ENCODE peak calls at places on chromosomes 11 and 22, in four cellular contexts. I, A, K and V are unnamed samples.

GRCh38 chr22:46351767-46352166 is 16.3 kb downstream of the TRMU start:
- DNase-seq in A (no peak), I (no peak), K (no peak), V (no peak)

GRCh38 chr11:65491614-65492386 is 7.0 kb upstream of the MALAT1 start:
- DNase-seq in A (no peak), I (peak), K (no peak), V (peak)

GRCh38 chr22:46323126-46323525 is 12.4 kb upstream of the TRMU start:
- DNase-seq in A (no peak), I (no peak), K (no peak), V (no peak)

GRCh38 chr22:38868286-38868721 is 3.7 kb downstream of the CBX6 start:
- DNase-seq in K (no peak), I (no peak), A (no peak), V (no peak)

GRCh38 chr11:74726547-74727182 is 4.6 kb downstream of the CHRDL2 start:
- DNase-seq in A (peak), K (peak), I (peak), V (peak)

GRCh38 chr22:38244106-38244505 is 28.7 kb downstream of the TMEM184B start:
- DNase-seq in K (no peak), A (no peak), I (no peak), V (no peak)

GRCh38 chr11:6320411-6321207 is at the start of gene CAVIN3:
- DNase-seq in I (peak), K (no peak), A (no peak), V (peak)

GRCh38 chr22:42757475-42757874 is 36.8 kb upstream of the A4GALT start:
- DNase-seq in I (no peak), K (no peak), A (no peak), V (peak)

GRCh38 chr11:32511926-32512325 is 71.7 kb upstream of the EIF3M start:
- DNase-seq in A (no peak), I (no peak), K (no peak), V (no peak)

GRCh38 chr22:49212002-49212401 is 615.7 kb downstream of the BRD1 start:
- DNase-seq in I (no peak), K (no peak), A (no peak), V (peak)

GRCh38 chr11:126914941-126915340 is 85.6 kb downstream of the KIRREL3 start:
- DNase-seq in A (no peak), I (no peak), K (no peak), V (no peak)

GRCh38 chr11:61369372-61370348 is 7.5 kb downstream of the TMEM138 start:
- DNase-seq in A (no peak), K (peak), I (no peak), V (no peak)

GRCh38 chr11:70158201-70158600 is 44.9 kb upstream of the FADD start:
- DNase-seq in I (peak), A (peak), K (peak), V (peak)

GRCh38 chr11:33445761-33446161 is 188.6 kb downstream of the HIPK3 start:
- DNase-seq in I (no peak), K (peak), A (no peak), V (no peak)

GRCh38 chr22:43077121-43077877 is 11.9 kb downstream of the TTLL1 start:
- DNase-seq in K (no peak), I (no peak), A (no peak), V (no peak)

GRCh38 chr11:118202599-118203422 is 22.0 kb downstream of the JAML start:
- DNase-seq in A (no peak), K (peak), I (no peak), V (no peak)

GRCh38 chr22:23533328-23533762 is 46.7 kb downstream of the IGLL1 start:
- DNase-seq in K (peak), I (peak), A (peak), V (peak)
- TF ChIP-seq NR3C1 in K (no peak), I (no peak), A (no peak), V (no peak)

GRCh38 chr11:122146475-122146874 is 30.5 kb upstream of the BLID start:
- DNase-seq in I (no peak), K (no peak), A (no peak), V (no peak)
- TF ChIP-seq NR3C1 in I (no peak), K (no peak), A (no peak), V (no peak)

GRCh38 chr11:11231763-11232162 is 121.3 kb downstream of the CSNK2A3 start:
- DNase-seq in K (no peak), I (no peak), A (no peak), V (no peak)

GRCh38 chr11:11230802-11231562 is 122.1 kb downstream of the CSNK2A3 start:
- DNase-seq in K (peak), I (peak), A (peak), V (peak)

GRCh38 chr11:11227686-11228085 is 125.4 kb downstream of the CSNK2A3 start:
- DNase-seq in K (no peak), A (no peak), I (no peak), V (no peak)

GRCh38 chr11:11229691-11230090 is 123.4 kb downstream of the CSNK2A3 start:
- DNase-seq in K (no peak), A (no peak), I (no peak), V (no peak)
- TF ChIP-seq NR3C1 in K (no peak), A (no peak), I (no peak), V (no peak)

GRCh38 chr11:119351232-119351631 is 4.7 kb upstream of the MFRP start:
- DNase-seq in I (no peak), A (no peak), K (no peak), V (no peak)

GRCh38 chr11:119350302-119350701 is 3.8 kb upstream of the MFRP start:
- DNase-seq in K (no peak), A (no peak), I (no peak), V (no peak)

GRCh38 chr11:119356349-119357031 is 10.0 kb upstream of the MFRP start:
- DNase-seq in A (peak), K (no peak), I (peak), V (peak)

GRCh38 chr11:119355091-119355843 is 8.8 kb upstream of the MFRP start:
- DNase-seq in A (no peak), I (no peak), K (no peak), V (no peak)

DNA sequence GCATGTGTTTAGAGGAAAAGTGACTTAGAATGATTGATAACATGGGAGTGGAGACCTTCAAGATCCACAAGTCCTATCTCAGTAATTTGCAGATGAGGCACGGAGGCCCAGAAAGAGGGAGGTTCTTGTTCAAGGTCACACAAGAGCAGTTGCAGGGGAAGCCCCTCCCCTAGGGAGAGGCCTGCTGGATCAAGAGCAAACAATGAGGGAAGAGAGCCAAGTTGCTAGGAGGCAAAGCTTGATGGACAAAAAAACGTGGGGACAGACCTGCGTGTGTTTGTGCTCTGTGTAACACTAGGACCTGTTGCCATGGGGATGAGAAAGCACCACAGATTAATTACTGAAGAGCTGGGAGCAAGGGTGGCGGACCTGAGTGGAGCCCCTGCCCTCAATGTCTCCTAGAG is 6.4 kb upstream of the MFRP start:
- DNase-seq in A (no peak), K (peak), I (no peak), V (no peak)
- TF ChIP-seq NR3C1 in A (no peak), K (no peak), I (no peak), V (no peak)

GRCh38 chr11:36672815-36673450 is 74.9 kb upstream of the RAG2 start:
- DNase-seq in K (peak), I (no peak), A (peak), V (no peak)
- TF ChIP-seq NR3C1 in K (no peak), I (no peak), A (no peak), V (no peak)

GRCh38 chr22:36369922-36370781 is 17.6 kb downstream of the MYH9 start:
- DNase-seq in I (no peak), K (peak), A (peak), V (no peak)
- TF ChIP-seq NR3C1 in I (no peak), K (no peak), A (no peak), V (no peak)

DNA sequence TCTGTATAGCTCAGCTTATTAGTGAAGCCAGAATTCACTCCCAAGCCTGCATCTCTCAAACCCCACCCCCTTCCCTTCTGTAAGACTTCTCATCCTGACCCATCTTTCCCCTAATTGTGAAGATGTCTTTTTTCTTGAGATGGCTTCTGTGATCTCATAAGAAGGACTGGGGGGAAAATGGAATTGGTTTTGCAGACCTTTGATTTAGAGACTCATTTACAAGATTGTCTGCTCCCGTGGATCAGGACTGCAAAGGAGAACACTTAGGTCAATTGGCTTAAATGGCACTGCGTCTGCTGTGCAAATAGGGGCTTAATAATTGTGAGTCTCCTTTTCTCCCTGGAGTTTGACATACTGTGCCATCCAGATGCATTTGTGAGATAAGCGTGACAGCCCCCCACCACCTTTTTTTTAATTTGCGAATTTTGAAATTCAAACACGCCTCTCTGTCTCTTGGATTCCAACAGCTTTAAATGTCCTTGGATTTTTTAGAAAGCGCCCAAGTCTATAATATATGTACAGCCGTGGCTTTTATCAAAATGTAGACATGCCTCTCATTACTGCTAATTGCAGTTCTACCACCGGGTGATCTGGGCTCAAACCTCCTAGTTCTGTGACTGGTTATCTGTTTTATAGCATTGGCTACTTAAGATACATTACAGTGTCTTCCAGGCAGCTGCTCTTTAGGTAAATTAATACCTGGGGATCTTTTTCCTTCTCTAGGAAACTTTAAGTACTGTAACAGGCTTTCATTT is 150.0 kb downstream of the DBX1 start:
- DNase-seq in I (no peak), K (no peak), A (no peak), V (no peak)
- TF ChIP-seq NR3C1 in I (no peak), K (no peak), A (no peak), V (no peak)

GRCh38 chr11:45333506-45333971 is 47.4 kb upstream of the SYT13 start:
- DNase-seq in A (peak), I (peak), K (peak), V (peak)

GRCh38 chr11:45332486-45332934 is 46.4 kb upstream of the SYT13 start:
- DNase-seq in K (peak), I (peak), A (peak), V (peak)

GRCh38 chr11:45334410-45334809 is 48.3 kb upstream of the SYT13 start:
- DNase-seq in I (no peak), K (no peak), A (no peak), V (no peak)

GRCh38 chr11:45331839-45332485 is 45.8 kb upstream of the SYT13 start:
- DNase-seq in A (no peak), I (no peak), K (no peak), V (no peak)

DNA sequence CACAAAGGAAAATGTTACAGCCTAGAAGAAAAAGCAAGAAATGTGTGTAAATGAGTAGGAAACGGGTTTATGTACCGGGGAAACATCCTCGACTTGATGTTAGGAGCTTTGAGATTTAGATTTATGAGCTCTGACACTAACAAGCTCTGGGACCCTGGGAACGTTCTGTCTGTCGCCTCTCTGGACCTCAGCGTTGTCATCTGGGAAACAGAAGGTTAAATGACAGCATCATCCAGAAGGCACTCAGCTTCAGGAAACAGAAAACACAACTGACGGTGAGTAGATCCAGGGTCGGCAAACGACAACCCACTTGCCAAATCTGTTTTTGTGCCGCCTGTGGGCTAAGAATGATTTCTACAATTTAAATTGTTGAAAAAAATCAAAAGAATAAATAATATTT is 46.9 kb upstream of the SYT13 start:
- DNase-seq in A (no peak), K (no peak), I (no peak), V (no peak)
- TF ChIP-seq NR3C1 in A (no peak), K (no peak), I (no peak), V (no peak)